ENCODE peak calls at places on chromosomes 12 and 14, in six cellular contexts. Q, D, Y, J, I and F are unnamed samples.

GRCh38 chr12:67578976-67579661 is 69.4 kb upstream of the DYRK2 start:
- DNase-seq in J (no peak), I (no peak), Y (no peak), D (no peak), Q (no peak), F (no peak)

GRCh38 chr12:71665109-71665476 is 992 bp downstream of the THAP2 start:
- DNase-seq in Y (no peak), D (peak), J (no peak), Q (no peak), I (no peak), F (no peak)

GRCh38 chr12:90211017-90211416 is 502.4 kb upstream of the ATP2B1 start:
- DNase-seq in I (no peak), J (no peak), D (no peak), Y (no peak), Q (no peak), F (no peak)

GRCh38 chr14:68172216-68172615 is 352.6 kb downstream of the RAD51B start:
- DNase-seq in J (no peak), I (no peak), Q (no peak), D (peak), Y (no peak), F (peak)

GRCh38 chr14:51176819-51177218 is 63.2 kb upstream of the TMX1 start:
- DNase-seq in I (no peak), J (no peak), D (no peak), Y (no peak), Q (no peak), F (no peak)

GRCh38 chr12:114918535-114919233 is 234.7 kb upstream of the TBX3 start:
- DNase-seq in D (peak), Q (no peak), J (no peak), I (no peak), Y (no peak), F (no peak)

GRCh38 chr14:51582437-51582836 is 69.3 kb upstream of the FRMD6 start:
- DNase-seq in J (no peak), Q (no peak), Y (no peak), I (no peak), D (no peak), F (no peak)

GRCh38 chr14:33742166-33742565 is 208.7 kb downstream of the EGLN3 start:
- DNase-seq in Y (no peak), J (no peak), Q (no peak), I (no peak), D (no peak), F (no peak)

GRCh38 chr12:48071808-48072207 is 34.1 kb downstream of the SENP1 start:
- DNase-seq in J (no peak), D (no peak), Y (no peak), Q (no peak), I (no peak), F (no peak)

GRCh38 chr12:47754881-47755280 is 3.8 kb downstream of the RAPGEF3 start:
- DNase-seq in D (no peak), Y (no peak), J (peak), Q (no peak), I (no peak), F (no peak)

GRCh38 chr12:63870838-63871237 is 26.3 kb downstream of the SRGAP1 start:
- DNase-seq in J (no peak), Y (no peak), D (no peak), Q (no peak), I (no peak), F (no peak)

GRCh38 chr12:89875809-89876208 is 167.2 kb upstream of the ATP2B1 start:
- DNase-seq in D (no peak), I (no peak), J (no peak), Q (no peak), Y (no peak), F (no peak)

GRCh38 chr14:91009501-91010152 is 50.8 kb downstream of the RPS6KA5 start:
- DNase-seq in Y (no peak), Q (no peak), I (no peak), D (no peak), J (peak), F (no peak)

GRCh38 chr14:77305696-77306095 is 15.0 kb downstream of the POMT2 start:
- DNase-seq in J (no peak), Y (no peak), D (no peak), Q (no peak), I (no peak), F (no peak)

GRCh38 chr12:104387190-104387589 is 69.6 kb upstream of the CHST11 start:
- DNase-seq in I (no peak), J (no peak), D (no peak), Y (no peak), Q (peak), F (no peak)

GRCh38 chr12:26953447-26953846 is 15.2 kb downstream of the FGFR1OP2 start:
- DNase-seq in D (no peak), Q (no peak), I (no peak), Y (no peak), J (no peak), F (no peak)

GRCh38 chr14:75909630-75910029 is 72.2 kb downstream of the TGFB3 start:
- DNase-seq in I (no peak), D (no peak), Q (no peak), J (no peak), Y (no peak), F (no peak)

GRCh38 chr14:32601908-32602307 is 272.8 kb downstream of the AKAP6 start:
- DNase-seq in Q (no peak), J (no peak), D (no peak), Y (no peak), I (no peak), F (no peak)

GRCh38 chr14:58131386-58131785 is 20.6 kb downstream of the ARMH4 start:
- DNase-seq in I (no peak), J (no peak), D (peak), Y (no peak), Q (peak), F (no peak)

GRCh38 chr14:68937790-68938514 is 41.1 kb downstream of the ACTN1 start:
- DNase-seq in D (no peak), Y (no peak), Q (no peak), J (no peak), I (no peak), F (peak)

GRCh38 chr12:65168606-65169310 is 625 bp upstream of the LEMD3 start:
- DNase-seq in J (no peak), Y (no peak), I (no peak), Q (no peak), D (no peak), F (no peak)

GRCh38 chr12:34107016-34107415 is 84.7 kb downstream of the ALG10 start:
- DNase-seq in J (no peak), I (no peak), Y (no peak), D (no peak), Q (no peak), F (no peak)

GRCh38 chr12:87152841-87153528 is 876.2 kb downstream of the C12orf50 start:
- DNase-seq in D (no peak), Y (no peak), I (no peak), Q (no peak), J (no peak), F (no peak)

GRCh38 chr12:102956738-102957338 is 636 bp upstream of the ASCL1 start:
- DNase-seq in D (no peak), I (no peak), J (no peak), Q (no peak), Y (no peak), F (no peak)

GRCh38 chr12:105330938-105331804 is 680 bp downstream of the C12orf75 start:
- DNase-seq in D (no peak), I (no peak), Y (no peak), J (no peak), Q (no peak), F (no peak)

GRCh38 chr14:38605193-38606114 is 349.6 kb upstream of the CLEC14A start:
- DNase-seq in J (no peak), Y (no peak), Q (no peak), I (no peak), D (peak), F (peak)

DNA sequence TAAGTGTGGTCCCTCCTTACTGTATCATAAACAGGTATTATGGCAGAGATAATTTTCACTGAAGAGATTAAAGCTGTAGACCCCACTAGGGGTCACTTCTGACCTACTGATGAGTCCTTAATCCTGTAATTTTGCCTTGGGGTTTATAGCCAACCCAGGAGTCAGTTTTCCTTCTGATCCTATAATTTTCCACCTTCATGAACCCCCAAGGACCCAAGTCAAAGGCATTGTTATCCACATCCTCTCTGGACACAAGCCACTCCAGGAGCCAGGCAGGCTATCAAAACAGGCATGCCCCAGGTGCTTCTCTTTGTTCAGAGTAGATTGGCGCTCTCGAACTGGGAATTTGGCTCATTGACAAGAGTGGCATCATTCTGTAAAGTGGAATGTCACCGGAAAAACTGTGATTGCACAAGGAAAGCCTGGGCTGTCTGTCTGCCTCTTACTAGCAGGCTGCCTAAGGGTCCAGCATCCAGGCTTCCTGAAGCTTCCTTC is 1523.3 kb upstream of the FLRT2 start:
- DNase-seq in I (no peak), J (no peak), Y (no peak), Q (no peak), D (no peak), F (peak)
- TF ChIP-seq JUND in I (no peak), J (no peak), Y (no peak), Q (no peak), D (no peak), F (no peak)

GRCh38 chr14:65482769-65483438 is 70.4 kb downstream of the FUT8 start:
- DNase-seq in J (no peak), I (no peak), Y (no peak), Q (peak), D (no peak), F (peak)
- TF ChIP-seq JUND in J (no peak), I (no peak), Y (no peak), Q (no peak), D (no peak), F (no peak)

GRCh38 chr12:80860206-80860605 is 77.5 kb downstream of the LIN7A start:
- DNase-seq in I (no peak), Q (no peak), D (no peak), J (no peak), Y (no peak), F (no peak)

GRCh38 chr12:80861636-80862378 is 75.9 kb downstream of the LIN7A start:
- DNase-seq in Q (no peak), D (no peak), I (no peak), J (no peak), Y (no peak), F (no peak)

GRCh38 chr12:80864046-80864735 is 73.5 kb downstream of the LIN7A start:
- DNase-seq in Q (no peak), I (no peak), Y (no peak), D (no peak), J (no peak), F (no peak)

GRCh38 chr12:80860928-80861327 is 76.8 kb downstream of the LIN7A start:
- DNase-seq in D (no peak), J (no peak), Q (no peak), I (no peak), Y (no peak), F (no peak)

GRCh38 chr12:80862606-80863005 is 75.1 kb downstream of the LIN7A start:
- DNase-seq in D (no peak), I (no peak), Y (no peak), Q (no peak), J (no peak), F (no peak)
- TF ChIP-seq JUND in D (no peak), I (no peak), Y (no peak), Q (no peak), J (no peak), F (no peak)

DNA sequence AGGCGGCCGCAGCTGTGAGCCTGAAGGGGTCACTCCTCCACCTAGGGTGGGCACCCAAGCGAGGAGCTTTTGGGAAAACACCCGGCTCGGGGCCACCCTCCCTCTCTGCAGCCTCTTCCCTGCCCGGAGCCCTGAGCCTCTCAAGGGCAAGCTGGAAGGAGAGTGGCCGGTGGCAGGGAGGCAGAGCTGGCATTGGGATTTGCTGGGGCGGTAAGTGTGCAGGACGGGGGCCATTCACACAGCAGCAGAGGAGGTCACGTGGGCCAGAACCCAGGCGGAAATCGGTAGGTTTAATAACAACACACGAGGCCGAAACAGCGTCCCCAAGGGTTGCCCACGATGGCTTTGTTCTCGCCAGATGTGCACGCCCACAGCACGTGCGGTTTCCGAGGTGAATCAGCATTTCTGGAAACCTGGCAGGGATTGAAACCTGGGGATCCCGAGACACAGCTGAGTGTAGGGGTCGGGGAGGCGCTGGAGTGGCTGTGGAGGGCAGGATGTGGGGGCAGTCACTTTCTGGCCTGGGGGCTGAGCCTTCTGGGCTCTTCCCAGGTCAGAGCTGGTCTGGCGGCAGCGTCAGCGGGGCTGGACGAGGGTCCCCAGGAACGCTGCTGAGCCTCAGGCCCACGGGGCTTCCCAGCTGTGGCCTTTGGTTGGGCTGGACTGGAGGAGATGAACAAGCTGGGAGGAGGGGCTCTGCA is 23.5 kb downstream of the NOC4L start:
- DNase-seq in I (no peak), D (no peak), Y (no peak), J (no peak), Q (no peak), F (no peak)
- TF ChIP-seq JUND in I (no peak), D (no peak), Y (no peak), J (no peak), Q (no peak), F (no peak)